ENCODE peak calls at places on chromosomes 2 and 18, in five cellular contexts. N is GM06990, P is IMR-90, V is left ventricle myocardium inferior, Y is heart right ventricle. A is an unnamed sample.
A peak's percentile ranks its signal among the peaks of the same experiment; 100 is the strongest.

GRCh38 chr18:57970356-57971095 is 73.5 kb upstream of the NEDD4L start:
- DNase-seq in N (no peak), P (no peak), V (no peak), Y (no peak), A (no peak)

GRCh38 chr18:78596794-78597193 is 382.8 kb upstream of the SALL3 start:
- DNase-seq in N (no peak), P (no peak), V (no peak), Y (no peak), A (peak; percentile 5)

GRCh38 chr2:216546646-216547403 is 48.2 kb downstream of the RPL37A start:
- DNase-seq in N (no peak), P (peak; percentile 55), V (no peak), Y (no peak), A (peak; percentile 74)

GRCh38 chr2:69375494-69376353 is 11.3 kb downstream of the GFPT1 start:
- DNase-seq in N (no peak), P (peak; percentile 27), V (no peak), Y (no peak), A (peak; percentile 39)

GRCh38 chr2:38765149-38765548 is 12.9 kb upstream of the GEMIN6 start:
- DNase-seq in N (no peak), P (peak; percentile 79), V (no peak), Y (no peak), A (peak; percentile 84)

GRCh38 chr18:9069482-9070059 is 32.9 kb upstream of the NDUFV2 start:
- DNase-seq in N (peak; percentile 61), P (no peak), V (no peak), Y (no peak), A (no peak)

GRCh38 chr2:234377761-234378341 is 119.0 kb downstream of the ARL4C start:
- DNase-seq in N (no peak), P (peak; percentile 74), V (no peak), Y (no peak), A (no peak)

GRCh38 chr2:50391553-50391952 is 640.4 kb downstream of the NRXN1 start:
- DNase-seq in N (no peak), P (no peak), V (no peak), Y (no peak), A (no peak)

GRCh38 chr2:47323009-47323821 is 79.7 kb upstream of the MSH2 start:
- DNase-seq in N (peak; percentile 69), P (peak; percentile 66), V (peak; percentile 65), Y (peak; percentile 69), A (peak; percentile 55)
- H3K4me3 ChIP-seq in N (no peak overlapping the region), P (no peak overlapping the region), V (no peak overlapping the region), Y (no peak overlapping the region), A (no peak overlapping the region)

DNA sequence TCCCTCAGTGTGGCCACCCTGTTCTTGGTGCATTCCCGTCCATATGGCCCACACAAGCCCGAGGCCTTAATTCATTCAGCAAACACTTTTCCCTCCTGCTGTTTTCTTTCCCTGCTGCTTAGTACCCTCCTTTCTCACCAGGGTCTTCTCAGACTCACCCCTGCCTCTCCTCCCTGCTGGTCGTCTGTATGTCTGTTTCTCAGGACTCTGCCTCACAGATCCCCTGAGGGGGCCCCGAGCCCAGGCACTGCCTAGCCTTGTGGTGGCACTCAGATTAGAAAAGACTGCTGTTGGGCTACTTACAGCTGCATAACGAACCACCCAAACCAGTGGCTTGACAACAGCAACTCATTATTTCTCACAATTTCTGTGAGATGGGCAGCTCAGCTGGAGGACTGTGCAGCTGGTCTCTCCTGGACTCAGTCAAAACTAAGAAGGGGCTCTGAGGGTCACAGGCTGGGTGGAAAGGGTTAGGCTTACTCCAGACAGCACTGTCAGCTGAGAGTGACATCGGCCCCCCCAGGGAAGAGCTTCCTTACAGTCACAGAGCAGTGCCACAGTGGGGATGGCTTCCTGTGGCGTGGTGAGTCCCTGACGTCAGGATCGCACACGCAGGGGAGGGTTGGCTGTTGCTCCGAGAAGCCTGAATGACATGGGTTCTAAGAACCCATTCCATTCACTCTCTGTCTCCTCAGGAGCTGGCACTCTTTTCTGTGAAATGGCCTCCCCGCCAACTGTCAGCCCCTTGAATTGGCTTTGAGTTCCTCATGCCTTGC is 139.0 kb downstream of the UXS1 start:
- DNase-seq in N (no peak), P (no peak), V (no peak), Y (no peak), A (no peak)
- H3K27me3 ChIP-seq in N (no peaks in the 10 kb centered on the region), P (peaks cover 17% of the 10 kb centered on the region), V (no peaks in the 10 kb centered on the region), Y (no peaks in the 10 kb centered on the region), A (peaks cover 2% of the 10 kb centered on the region)

GRCh38 chr2:166924967-166925366 is 36.7 kb downstream of the XIRP2 start:
- DNase-seq in N (no peak), P (no peak), V (no peak), Y (no peak), A (no peak)

GRCh38 chr2:166932032-166932431 is 43.8 kb downstream of the XIRP2 start:
- DNase-seq in N (no peak), P (peak; percentile 68), V (no peak), Y (no peak), A (peak; percentile 49)

GRCh38 chr2:166926657-166927056 is 38.4 kb downstream of the XIRP2 start:
- DNase-seq in N (no peak), P (peak; percentile 78), V (no peak), Y (no peak), A (no peak)
- TF ChIP-seq CTCF in N (no peak), P (no peak), V (no peak), Y (no peak), A (no peak)

DNA sequence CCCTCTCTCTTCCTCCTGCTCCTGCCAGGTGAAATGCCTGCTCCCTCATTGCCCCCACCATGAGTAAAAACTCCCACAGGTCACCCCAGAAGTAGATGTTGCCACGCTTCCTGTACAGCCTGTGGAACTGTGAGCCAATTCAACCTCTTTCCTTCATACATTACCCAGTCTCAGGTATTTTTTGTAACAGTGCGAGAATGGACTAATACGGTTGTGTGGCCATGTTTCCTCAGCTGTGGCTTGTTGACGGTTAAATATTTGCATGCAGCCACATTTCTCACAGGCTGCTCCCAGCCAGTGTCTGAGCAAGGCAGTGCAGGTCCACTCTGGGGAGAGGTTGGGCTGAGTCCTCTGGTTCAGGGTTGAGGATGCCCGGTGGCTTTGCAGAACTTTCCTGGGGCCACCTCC is 27.8 kb upstream of the COPS8 start:
- DNase-seq in N (peak; percentile 61), P (no peak), V (no peak), Y (no peak), A (no peak)
- H3K4me3 ChIP-seq in N (peak overlapping the region; percentile 44), P (no peak overlapping the region), V (no peak overlapping the region), Y (no peak overlapping the region), A (no peak overlapping the region)

GRCh38 chr2:1440581-1440980 is 27.3 kb downstream of the TPO start:
- DNase-seq in N (no peak), P (no peak), V (no peak), Y (no peak), A (no peak)
- H3K27me3 ChIP-seq in N (no peaks in the 10 kb centered on the region), P (no peaks in the 10 kb centered on the region), V (no peaks in the 10 kb centered on the region), Y (no peaks in the 10 kb centered on the region), A (no peaks in the 10 kb centered on the region)

GRCh38 chr2:3398837-3399236 is 19.3 kb downstream of the TRAPPC12 start:
- DNase-seq in N (no peak), P (no peak), V (no peak), Y (no peak), A (no peak)
- TF ChIP-seq CTCF in N (no peak), P (no peak), V (no peak), Y (no peak), A (no peak)